ENCODE peak calls at places on chromosomes 13 and 19, in nine cellular contexts. D is pancreas, Y is cardiac muscle cell, Z is uterus, O is stomach, R is dorsolateral prefrontal cortex, Q is GM12878, K is kidney, H is epithelial cell of esophagus. T is an unnamed sample.

GRCh38 chr19:39196320-39196719 is 444 bp upstream of the NCCRP1 start:
- DNase-seq in K (no peak), Y (no peak), D (no peak), Z (no peak), Q (no peak), H (no peak), O (no peak), R (no peak), T (no peak)

GRCh38 chr13:75788494-75788991 is 152.4 kb downstream of the LMO7 start:
- DNase-seq in K (no peak), Z (no peak), D (no peak), R (no peak), Y (no peak), O (peak), Q (no peak), H (no peak), T (no peak)

GRCh38 chr19:36916991-36917390 is 859 bp downstream of the ZNF568 start:
- DNase-seq in R (no peak), H (peak), Z (no peak), D (no peak), K (no peak), Q (no peak), O (no peak), Y (peak), T (no peak)

GRCh38 chr13:62294210-62294609 is 878.6 kb upstream of the PCDH20 start:
- DNase-seq in H (peak), Y (no peak), O (no peak), K (no peak), Q (no peak), D (no peak), R (no peak), Z (no peak), T (no peak)

GRCh38 chr13:113625965-113626661 is 31.9 kb downstream of the ATP4B start:
- DNase-seq in K (peak), Q (no peak), D (no peak), Y (no peak), Z (no peak), R (no peak), O (no peak), H (no peak), T (no peak)

GRCh38 chr13:40440990-40441820 is 225.2 kb downstream of the FOXO1 start:
- DNase-seq in O (peak), Q (no peak), R (peak), Y (peak), K (peak), D (peak), Z (peak), H (peak), T (peak)

GRCh38 chr13:30081331-30081730 is 226.0 kb downstream of the KATNAL1 start:
- DNase-seq in Y (no peak), O (no peak), R (no peak), Q (no peak), D (no peak), K (no peak), Z (no peak), H (no peak), T (no peak)

GRCh38 chr13:105008606-105009005 is 1526.9 kb downstream of the EFNB2 start:
- DNase-seq in Y (no peak), Z (no peak), R (no peak), Q (no peak), K (no peak), H (no peak), D (no peak), O (no peak), T (no peak)

GRCh38 chr19:35811317-35812219 is 1.1 kb downstream of the PRODH2 start:
- DNase-seq in Z (no peak), H (no peak), O (no peak), K (no peak), D (no peak), Q (no peak), R (no peak), Y (no peak), T (no peak)

GRCh38 chr13:98206946-98207345 is 29.9 kb upstream of the RNF113B start:
- DNase-seq in R (no peak), Z (no peak), D (no peak), Y (no peak), O (no peak), H (peak), K (no peak), Q (no peak), T (no peak)

GRCh38 chr19:28839455-28839854 is 373.5 kb downstream of the UQCRFS1 start:
- DNase-seq in K (no peak), Z (no peak), H (no peak), Y (no peak), D (no peak), Q (no peak), O (no peak), R (no peak), T (no peak)

GRCh38 chr13:33015791-33016323 is 366 bp upstream of the KL start:
- DNase-seq in O (peak), Y (peak), Q (no peak), R (no peak), K (peak), D (no peak), Z (peak), H (no peak), T (no peak)

GRCh38 chr13:106701810-106702341 is 133.9 kb upstream of the ARGLU1 start:
- DNase-seq in R (no peak), Y (no peak), H (no peak), O (no peak), D (no peak), Z (no peak), K (no peak), Q (no peak), T (no peak)

GRCh38 chr13:37014609-37015008 is 14.0 kb downstream of the EXOSC8 start:
- DNase-seq in H (no peak), O (no peak), R (no peak), Y (no peak), D (no peak), K (no peak), Z (no peak), Q (no peak), T (no peak)

GRCh38 chr13:107361666-107362065 is 793.7 kb upstream of the ARGLU1 start:
- DNase-seq in K (no peak), Z (no peak), D (no peak), H (no peak), R (no peak), Q (no peak), Y (no peak), O (no peak), T (no peak)

GRCh38 chr13:111343186-111343805 is 22.9 kb downstream of the TEX29 start:
- DNase-seq in D (no peak), R (no peak), O (no peak), Z (no peak), Q (no peak), H (no peak), K (peak), Y (no peak), T (no peak)

GRCh38 chr13:111341886-111342285 is 21.4 kb downstream of the TEX29 start:
- DNase-seq in D (no peak), H (no peak), Z (no peak), Y (no peak), Q (no peak), K (no peak), O (no peak), R (no peak), T (no peak)

GRCh38 chr13:111345682-111346081 is 25.2 kb downstream of the TEX29 start:
- DNase-seq in H (no peak), D (no peak), Z (no peak), Q (no peak), O (no peak), K (no peak), R (no peak), Y (no peak), T (no peak)

GRCh38 chr13:111344471-111345191 is 24.2 kb downstream of the TEX29 start:
- DNase-seq in O (peak), Z (no peak), Y (peak), K (no peak), Q (no peak), H (peak), R (no peak), D (peak), T (no peak)

DNA sequence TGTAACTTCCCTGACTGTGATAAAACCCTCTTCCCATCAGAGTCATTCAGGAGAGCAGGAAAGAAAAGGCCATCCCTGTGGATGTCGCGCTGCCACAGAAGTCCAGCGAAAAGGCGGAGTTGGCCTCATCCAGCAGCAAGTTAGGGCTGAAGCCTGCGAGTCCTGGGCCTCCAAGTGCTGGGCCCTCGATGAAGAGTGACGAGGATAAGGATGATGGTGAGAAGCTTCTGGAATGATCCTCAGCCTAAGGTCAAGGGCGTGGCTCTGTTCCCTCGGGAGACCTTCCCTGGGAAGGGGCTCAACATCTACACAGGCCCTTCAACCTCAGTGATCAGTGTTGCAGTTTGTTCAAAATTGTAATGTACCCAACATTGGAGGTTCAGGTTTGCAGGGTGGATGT is 22.3 kb downstream of the TEX29 start:
- DNase-seq in O (no peak), Y (no peak), Q (no peak), D (no peak), Z (no peak), H (no peak), R (no peak), K (peak), T (no peak)
- TF ChIP-seq CTCF in O (no peak), Y (no peak), Q (no peak), D (no peak), Z (no peak), H (no peak), R (no peak), K (no peak), T (no peak)

GRCh38 chr19:29855771-29856510 is 44.1 kb downstream of the CCNE1 start:
- DNase-seq in R (no peak), K (no peak), Y (no peak), Q (no peak), Z (no peak), H (no peak), D (no peak), O (no peak), T (no peak)
- H3K4me3 ChIP-seq in R (no peak), K (no peak), Y (no peak), Q (no peak), Z (no peak), H (no peak), D (no peak), O (no peak), T (no peak)

GRCh38 chr13:72384186-72384823 is 343.1 kb downstream of the MZT1 start:
- DNase-seq in O (no peak), Q (no peak), R (no peak), Y (no peak), Z (no peak), D (no peak), H (no peak), K (no peak), T (no peak)

GRCh38 chr13:72390909-72391308 is 336.5 kb downstream of the MZT1 start:
- DNase-seq in O (no peak), R (no peak), H (peak), K (no peak), Z (no peak), Y (no peak), Q (no peak), D (no peak), T (no peak)

GRCh38 chr13:72383646-72384045 is 343.8 kb downstream of the MZT1 start:
- DNase-seq in K (no peak), Y (no peak), H (no peak), Z (no peak), R (no peak), Q (no peak), D (no peak), O (no peak), T (no peak)

GRCh38 chr13:72384879-72385278 is 342.6 kb downstream of the MZT1 start:
- DNase-seq in O (no peak), Y (no peak), H (peak), D (no peak), R (no peak), Q (no peak), K (no peak), Z (no peak), T (no peak)

DNA sequence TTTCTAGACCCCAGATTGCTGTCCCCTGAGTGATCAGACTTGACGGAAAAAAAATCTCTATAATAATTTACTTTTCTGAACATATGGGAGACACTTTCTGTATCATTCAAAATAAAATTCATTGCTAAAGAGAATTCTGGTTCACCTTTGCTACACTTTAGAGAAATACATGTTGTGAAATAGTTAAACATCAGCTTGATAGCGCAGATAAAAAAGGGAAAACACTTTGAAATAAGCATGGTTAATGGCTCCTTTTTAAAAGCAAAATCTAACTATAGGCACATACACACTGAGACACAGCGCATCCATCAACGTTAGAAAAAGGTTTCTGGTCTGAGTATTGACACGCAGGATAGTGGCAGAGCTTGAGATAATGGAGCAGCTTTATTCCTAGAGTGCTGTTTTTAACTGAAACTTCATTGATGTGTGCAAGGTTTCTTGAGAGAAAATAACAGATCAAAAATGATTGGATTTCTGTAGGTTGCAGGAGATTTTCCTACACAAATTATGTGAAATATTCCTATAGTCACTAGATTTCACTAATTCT is 341.2 kb downstream of the MZT1 start:
- DNase-seq in Q (no peak), K (no peak), D (no peak), Y (no peak), Z (no peak), R (no peak), H (no peak), O (no peak), T (no peak)
- TF ChIP-seq CTCF in Q (no peak), K (no peak), D (no peak), Y (no peak), Z (no peak), R (no peak), H (no peak), O (no peak), T (no peak)

GRCh38 chr19:8050274-8051096 is 2.1 kb upstream of the CCL25 start:
- DNase-seq in Y (peak), R (peak), K (peak), Q (peak), O (peak), Z (peak), H (peak), D (peak), T (no peak)
- H3K4me3 ChIP-seq in Y (peak), R (peak), K (peak), Q (peak), O (peak), Z (no peak), H (no peak), D (no peak), T (peak)